ENCODE peak calls at places on chromosomes 6 and 20, in nine cellular contexts. X is stimulated activated naive B cell treated with anti-CD40 and anti-IgM and Interleukin-4, amounts not matched to agents 10 μg/mL and 1 μg/mL and 100 μg/mL, for 72 hours; O is stimulated activated CD8-positive, alpha-beta memory T cell treated with anti-CD3 and anti-CD28 coated beads, Interleukin-4, amount 100 ng/mL, for 4 hours; V is skeletal muscle cell; R is NCI-H774; S is iris pigment epithelial cell; K is NCI-H187; B is body of pancreas; L is dermis microvascular lymphatic vessel endothelial cell. N is an unnamed sample.

GRCh38 chr6:85942844-85943243 is 300.2 kb upstream of the SYNCRIP start:
- DNase-seq in X (no peak), O (no peak), V (no peak), R (no peak), S (no peak), K (no peak), B (no peak), L (no peak), N (no peak)

GRCh38 chr6:3764516-3765333 is 13.2 kb upstream of the PXDC1 start:
- DNase-seq in X (no peak), O (no peak), V (no peak), R (no peak), S (no peak), K (no peak), B (no peak), L (no peak), N (no peak)

GRCh38 chr6:7165736-7166296 is 58.1 kb downstream of the RREB1 start:
- DNase-seq in X (no peak), O (no peak), V (no peak), R (no peak), S (no peak), K (no peak), B (no peak), L (no peak), N (no peak)

GRCh38 chr20:33685328-33686007 is 717 bp downstream of the E2F1 start:
- DNase-seq in X (peak), O (no peak), V (no peak), R (peak), S (no peak), K (no peak), B (no peak), L (no peak), N (no peak)

GRCh38 chr6:22448311-22448711 is 121.1 kb upstream of the HDGFL1 start:
- DNase-seq in X (no peak), O (no peak), V (peak), R (no peak), S (peak), K (no peak), B (no peak), L (no peak), N (no peak)

GRCh38 chr20:21514553-21515251 is 838 bp upstream of the NKX2-2 start:
- DNase-seq in X (no peak), O (no peak), V (no peak), R (no peak), S (no peak), K (no peak), B (no peak), L (no peak), N (peak)

GRCh38 chr20:37990571-37991151 is 42.6 kb downstream of the TTI1 start:
- DNase-seq in X (peak), O (peak), V (peak), R (no peak), S (peak), K (no peak), B (peak), L (peak), N (peak)

GRCh38 chr20:37233471-37234253 is 28.0 kb downstream of the GHRH start:
- DNase-seq in X (no peak), O (no peak), V (no peak), R (no peak), S (no peak), K (no peak), B (peak), L (no peak), N (no peak)

GRCh38 chr6:6474170-6474920 is 114.2 kb upstream of the LY86 start:
- DNase-seq in X (no peak), O (no peak), V (no peak), R (peak), S (no peak), K (no peak), B (no peak), L (no peak), N (no peak)

GRCh38 chr20:46084805-46085792 is 4.7 kb downstream of the NCOA5 start:
- DNase-seq in X (no peak), O (no peak), V (peak), R (peak), S (peak), K (no peak), B (no peak), L (peak), N (no peak)

GRCh38 chr20:16701296-16701695 is 28.5 kb upstream of the SNRPB2 start:
- DNase-seq in X (no peak), O (no peak), V (no peak), R (no peak), S (no peak), K (no peak), B (no peak), L (no peak), N (no peak)

GRCh38 chr6:155265843-155266535 is 2.2 kb downstream of the CLDN20 start:
- DNase-seq in X (no peak), O (no peak), V (no peak), R (no peak), S (no peak), K (no peak), B (no peak), L (no peak), N (no peak)

GRCh38 chr6:145275019-145275418 is 460.3 kb downstream of the EPM2A start:
- DNase-seq in X (no peak), O (no peak), V (no peak), R (no peak), S (no peak), K (no peak), B (no peak), L (no peak), N (no peak)

GRCh38 chr20:49482621-49483017 is at the start of gene KCNB1:
- DNase-seq in X (peak), O (no peak), V (no peak), R (no peak), S (peak), K (no peak), B (peak), L (no peak), N (peak)

GRCh38 chr20:24738981-24739633 is 210.0 kb upstream of the CST7 start:
- DNase-seq in X (no peak), O (no peak), V (no peak), R (no peak), S (no peak), K (no peak), B (no peak), L (no peak), N (no peak)

GRCh38 chr6:72975346-72975745 is 249.9 kb downstream of the KHDC1L start:
- DNase-seq in X (no peak), O (no peak), V (no peak), R (no peak), S (no peak), K (no peak), B (no peak), L (no peak), N (no peak)

GRCh38 chr20:50415031-50415515 is 95.1 kb upstream of the PTPN1 start:
- DNase-seq in X (no peak), O (no peak), V (no peak), R (no peak), S (no peak), K (no peak), B (no peak), L (no peak), N (no peak)

GRCh38 chr6:26045939-26046368 is 41.3 kb upstream of the HFE start:
- DNase-seq in X (no peak), O (no peak), V (no peak), R (no peak), S (no peak), K (no peak), B (no peak), L (no peak), N (no peak)

GRCh38 chr20:8969062-8969694 is 99.7 kb upstream of the PLCB4 start:
- DNase-seq in X (no peak), O (no peak), V (no peak), R (no peak), S (no peak), K (no peak), B (no peak), L (no peak), N (no peak)

N was measured in pons.